ENCODE peak calls at places on chromosomes 7 and 10, in nine cellular contexts. S, A, C, X, I, T, G, R and D are unnamed samples.

GRCh38 chr10:79245539-79246208 is 101.6 kb upstream of the PPIF start:
- DNase-seq in S (no peak), A (no peak), C (no peak), X (no peak), I (no peak), T (no peak), G (no peak), R (no peak), D (no peak)

GRCh38 chr10:117597216-117597615 is 54.7 kb downstream of the EMX2 start:
- DNase-seq in S (no peak), A (no peak), C (no peak), X (no peak), I (no peak), T (no peak), G (no peak), R (no peak), D (no peak)

GRCh38 chr7:55432937-55433784 is 68.0 kb downstream of the LANCL2 start:
- DNase-seq in S (no peak), A (no peak), C (peak; percentile 30), X (no peak), I (peak; percentile 46), T (no peak), G (no peak), R (peak; percentile 81), D (peak; percentile 36)

GRCh38 chr10:34880817-34881216 is 65.7 kb upstream of the PARD3 start:
- DNase-seq in S (no peak), A (no peak), C (no peak), X (no peak), I (peak; percentile 47), T (no peak), G (no peak), R (no peak), D (no peak)

GRCh38 chr10:13834581-13835286 is 248.0 kb downstream of the PRPF18 start:
- DNase-seq in S (no peak), A (no peak), C (no peak), X (no peak), I (peak; percentile 42), T (no peak), G (no peak), R (no peak), D (no peak)

GRCh38 chr7:123998921-123999320 is 33.9 kb downstream of the TMEM229A start:
- DNase-seq in S (no peak), A (no peak), C (no peak), X (no peak), I (peak; percentile 14), T (no peak), G (no peak), R (no peak), D (no peak)

GRCh38 chr7:157807510-157807909 is 470.7 kb downstream of the DNAJB6 start:
- DNase-seq in S (no peak), A (peak; percentile 33), C (no peak), X (peak; percentile 67), I (no peak), T (no peak), G (no peak), R (no peak), D (no peak)

GRCh38 chr10:17174626-17175025 is 26.8 kb downstream of the TRDMT1 start:
- DNase-seq in S (no peak), A (no peak), C (no peak), X (no peak), I (peak; percentile 13), T (no peak), G (no peak), R (no peak), D (no peak)